ENCODE peak calls at places on chromosomes 5 and 9, in four cellular contexts. H is foreskin keratinocyte, F is left lung, P is cardiac muscle cell. O is an unnamed sample.
A peak's percentile ranks its signal among the peaks of the same experiment; 100 is the strongest.

GRCh38 chr9:121634800-121635261 is 16.6 kb upstream of the DAB2IP start:
- DNase-seq in F (no peak), H (no peak), P (peak; percentile 82), O (no peak)

GRCh38 chr5:180910182-180910581 is 11.2 kb downstream of the BTNL8 start:
- DNase-seq in P (no peak), F (no peak), H (no peak), O (no peak)

GRCh38 chr5:115179068-115179958 is 9.6 kb upstream of the TRIM36 start:
- DNase-seq in H (no peak), F (peak; percentile 73), P (peak; percentile 63), O (no peak)

GRCh38 chr9:136532799-136533774 is 12.8 kb downstream of the NOTCH1 start:
- DNase-seq in F (peak; percentile 90), P (no peak), H (no peak), O (no peak)

GRCh38 chr5:10563940-10564837 is at the start of gene ANKRD33B:
- DNase-seq in P (peak; percentile 88), H (no peak), F (peak; percentile 92), O (no peak)

GRCh38 chr5:150989695-150990094 is 30.7 kb upstream of the GPX3 start:
- DNase-seq in P (peak; percentile 27), F (no peak), H (no peak), O (no peak)

GRCh38 chr5:55218966-55219365 is 8.1 kb downstream of the MCIDAS start:
- DNase-seq in P (no peak), H (no peak), F (no peak), O (no peak)

GRCh38 chr9:130630506-130631330 is 33.7 kb upstream of the PRDM12 start:
- DNase-seq in P (no peak), F (no peak), H (no peak), O (no peak)

GRCh38 chr9:16705121-16705604 is 165.3 kb downstream of the BNC2 start:
- DNase-seq in H (peak; percentile 41), F (peak; percentile 69), P (peak; percentile 93), O (peak; percentile 56)

GRCh38 chr5:149803641-149804468 is 73.7 kb downstream of the PPARGC1B start:
- DNase-seq in F (no peak), H (no peak), P (no peak), O (no peak)

GRCh38 chr9:1429328-1429727 is 379.2 kb downstream of the DMRT2 start:
- DNase-seq in H (no peak), P (peak; percentile 49), F (no peak), O (no peak)

GRCh38 chr9:131554865-131555351 is 9.6 kb downstream of the PRRT1B start:
- DNase-seq in P (no peak), H (no peak), F (no peak), O (no peak)

GRCh38 chr5:167759411-167759821 is 532.0 kb upstream of the WWC1 start:
- DNase-seq in F (no peak), P (no peak), H (peak; percentile 100), O (no peak)

GRCh38 chr5:78699565-78700143 is 51.1 kb upstream of the LHFPL2 start:
- DNase-seq in P (no peak), F (no peak), H (peak; percentile 100), O (no peak)

GRCh38 chr9:71830929-71831328 is 62.6 kb upstream of the CEMIP2 start:
- DNase-seq in H (no peak), P (no peak), F (no peak), O (no peak)

GRCh38 chr5:82165740-82166530 is 112.2 kb downstream of the RPS23 start:
- DNase-seq in H (peak; percentile 84), P (peak; percentile 82), F (no peak), O (no peak)

GRCh38 chr9:137639303-137640051 is 20.7 kb downstream of the EHMT1 start:
- DNase-seq in P (no peak), F (no peak), H (no peak), O (no peak)

GRCh38 chr5:80151890-80152289 is 104.0 kb downstream of the SERINC5 start:
- DNase-seq in F (no peak), H (no peak), P (no peak), O (no peak)

GRCh38 chr5:123951204-123951977 is 439.4 kb downstream of the CSNK1G3 start:
- DNase-seq in P (no peak), F (no peak), H (peak; percentile 78), O (no peak)

GRCh38 chr9:114501786-114502682 is 3.2 kb downstream of the WHRN start:
- DNase-seq in H (no peak), F (no peak), P (peak; percentile 35), O (no peak)

GRCh38 chr9:710951-711745 is 130.3 kb upstream of the DMRT1 start:
- DNase-seq in H (no peak), P (no peak), F (no peak), O (no peak)

GRCh38 chr9:87557996-87558395 is 60.3 kb downstream of the DAPK1 start:
- DNase-seq in F (no peak), P (peak; percentile 78), H (no peak), O (no peak)

GRCh38 chr5:131260895-131261294 is 3.0 kb upstream of the CDC42SE2 start:
- DNase-seq in H (no peak), F (no peak), P (no peak), O (no peak)

GRCh38 chr9:14221558-14221957 is 92.4 kb downstream of the NFIB start:
- DNase-seq in H (no peak), F (no peak), P (no peak), O (peak; percentile 72)

GRCh38 chr5:145848854-145849253 is 13.7 kb upstream of the PRELID2 start:
- DNase-seq in H (peak; percentile 72), F (no peak), P (no peak), O (no peak)

GRCh38 chr5:32092938-32093812 is 80.9 kb downstream of the GOLPH3 start:
- DNase-seq in P (peak; percentile 89), H (peak; percentile 34), F (no peak), O (no peak)

GRCh38 chr5:96816430-96816939 is 8.7 kb upstream of the ERAP1 start:
- DNase-seq in P (no peak), H (no peak), F (no peak), O (no peak)

GRCh38 chr5:150299571-150300327 is 3.0 kb downstream of the ARSI start:
- DNase-seq in H (no peak), F (no peak), P (no peak), O (no peak)

GRCh38 chr5:77947051-77947428 is 170.9 kb upstream of the TBCA start:
- DNase-seq in P (no peak), F (no peak), H (no peak), O (no peak)

GRCh38 chr5:171484460-171484899 is 65.0 kb downstream of the FGF18 start:
- DNase-seq in P (no peak), F (no peak), H (no peak), O (no peak)

GRCh38 chr5:74543162-74543995 is 97.1 kb downstream of the ENC1 start:
- DNase-seq in F (no peak), H (peak; percentile 87), P (no peak), O (no peak)

GRCh38 chr9:86458456-86458855 is 104.2 kb upstream of the TUT7 start:
- DNase-seq in H (no peak), P (no peak), F (no peak), O (no peak)

GRCh38 chr5:116626272-116626723 is 51.7 kb upstream of the SEMA6A start:
- DNase-seq in H (peak; percentile 48), P (no peak), F (no peak), O (peak; percentile 82)

GRCh38 chr9:27192291-27192960 is 83.4 kb downstream of the TEK start:
- DNase-seq in F (no peak), P (no peak), H (no peak), O (no peak)

GRCh38 chr9:7879551-7880245 is 80.1 kb upstream of the DMAC1 start:
- DNase-seq in F (peak; percentile 35), P (peak; percentile 64), H (peak; percentile 11), O (no peak)

GRCh38 chr5:173396311-173396993 is 68.2 kb upstream of the STC2 start:
- DNase-seq in H (no peak), F (no peak), P (peak; percentile 18), O (no peak)

GRCh38 chr5:80168388-80169028 is 87.3 kb downstream of the SERINC5 start:
- DNase-seq in F (no peak), P (no peak), H (no peak), O (no peak)

GRCh38 chr9:127583605-127584053 is 28.4 kb upstream of the STXBP1 start:
- DNase-seq in P (no peak), H (peak; percentile 91), F (no peak), O (no peak)

GRCh38 chr9:126376311-126376902 is 49.8 kb downstream of the MVB12B start:
- DNase-seq in P (no peak), H (no peak), F (no peak), O (no peak)

GRCh38 chr5:123285122-123286011 is 137.8 kb downstream of the CEP120 start:
- DNase-seq in P (peak; percentile 65), H (no peak), F (peak; percentile 74), O (peak; percentile 74)

GRCh38 chr9:123326662-123327093 is 29.3 kb upstream of the CRB2 start:
- DNase-seq in P (no peak), F (no peak), H (no peak), O (no peak)

GRCh38 chr9:123322771-123323481 is 33.1 kb upstream of the CRB2 start:
- DNase-seq in F (no peak), H (no peak), P (peak; percentile 34), O (no peak)

GRCh38 chr9:123326030-123326586 is 29.9 kb upstream of the CRB2 start:
- DNase-seq in H (no peak), F (no peak), P (no peak), O (no peak)

GRCh38 chr9:123323482-123324013 is 32.4 kb upstream of the CRB2 start:
- DNase-seq in P (no peak), F (no peak), H (no peak), O (no peak)

GRCh38 chr9:123324767-123325183 is 31.2 kb upstream of the CRB2 start:
- DNase-seq in H (no peak), P (no peak), F (no peak), O (no peak)
- H3K4me1 ChIP-seq in H (no peaks in the 10 kb centered on the region), P (peaks cover 9% of the 10 kb centered on the region), F (peaks cover 4% of the 10 kb centered on the region), O (no peaks in the 10 kb centered on the region)

GRCh38 chr5:153276151-153276550 is 214.3 kb upstream of the GRIA1 start:
- DNase-seq in H (no peak), F (no peak), P (peak; percentile 89), O (no peak)
- H3K4me1 ChIP-seq in H (no peaks in the 10 kb centered on the region), F (no peaks in the 10 kb centered on the region), P (no peaks in the 10 kb centered on the region), O (no peaks in the 10 kb centered on the region)

DNA sequence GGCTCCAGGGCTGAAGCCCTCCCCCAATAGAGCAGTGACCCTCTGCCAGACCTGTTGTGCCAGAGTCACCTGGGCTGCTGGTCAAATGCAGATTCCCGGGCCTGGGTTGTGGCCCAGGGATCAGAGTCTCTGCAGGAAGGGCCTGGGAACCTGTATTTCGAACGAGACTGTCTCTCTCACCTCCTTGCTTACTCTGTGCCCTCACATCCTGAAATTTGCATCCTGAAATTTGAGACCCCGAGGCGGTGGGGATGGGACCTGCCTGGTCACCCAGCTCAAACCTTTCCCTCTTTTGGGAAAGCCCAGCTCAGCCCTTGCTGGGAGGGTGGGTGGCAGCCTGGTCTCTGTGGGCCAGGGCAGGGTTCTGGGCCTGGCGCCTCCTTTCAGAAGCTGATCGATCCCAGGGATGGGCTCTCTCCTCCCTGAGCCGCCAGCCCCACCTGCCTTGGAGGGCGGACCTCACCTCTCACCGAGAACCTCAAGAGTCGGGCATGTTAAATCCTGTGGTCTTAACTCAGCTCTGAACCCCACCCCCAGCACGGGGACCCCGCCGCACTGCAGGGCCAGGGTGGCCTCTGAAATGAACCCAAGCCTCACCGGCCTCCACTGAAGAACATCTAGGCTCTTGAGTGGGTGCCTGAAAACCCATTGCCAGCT is 44.0 kb upstream of the IER5L start:
- DNase-seq in P (no peak), F (peak; percentile 53), H (no peak), O (no peak)
- H3K4me1 ChIP-seq in P (peaks cover 35% of the 10 kb centered on the region), F (peaks cover 9% of the 10 kb centered on the region), H (peaks cover 11% of the 10 kb centered on the region), O (no peaks in the 10 kb centered on the region)

GRCh38 chr9:38298904-38299303 is 93.6 kb upstream of the ALDH1B1 start:
- DNase-seq in H (no peak), P (no peak), F (no peak), O (no peak)
- H3K4me1 ChIP-seq in H (no peaks in the 10 kb centered on the region), P (peaks cover 4% of the 10 kb centered on the region), F (no peaks in the 10 kb centered on the region), O (peaks cover 10% of the 10 kb centered on the region)